ENCODE peak calls at places on chromosomes 16 and 17, in five cellular contexts. C is K562, H is SK-N-SH, T is GM12878, V is HepG2. K is an unnamed sample.

GRCh38 chr16:69318177-69318910 is 7.2 kb downstream of the VPS4A start:
- DNase-seq in H (no peak), T (no peak), V (no peak), C (no peak), K (no peak)

GRCh38 chr17:8163978-8164814 is 1.4 kb upstream of the VAMP2 start:
- DNase-seq in H (no peak), C (peak), T (no peak), V (no peak), K (no peak)

GRCh38 chr17:41329279-41329925 is 13.9 kb upstream of the KRTAP17-1 start:
- DNase-seq in C (peak), H (peak), V (peak), T (no peak), K (peak)

GRCh38 chr17:40547079-40547784 is 18.0 kb downstream of the CCR7 start:
- DNase-seq in V (no peak), T (no peak), C (no peak), H (no peak), K (no peak)

GRCh38 chr16:20137909-20138308 is 64.2 kb upstream of the GPR139 start:
- DNase-seq in T (no peak), V (no peak), H (no peak), C (no peak), K (no peak)

GRCh38 chr16:64184156-64184555 is 937.7 kb downstream of the CDH11 start:
- DNase-seq in V (no peak), H (no peak), T (no peak), C (no peak), K (no peak)

GRCh38 chr16:23160574-23160973 is 11.3 kb upstream of the USP31 start:
- DNase-seq in V (no peak), C (no peak), H (no peak), T (no peak), K (no peak)

GRCh38 chr17:34566873-34567272 is 12.5 kb upstream of the TMEM132E start:
- DNase-seq in T (no peak), H (no peak), V (no peak), C (no peak), K (no peak)

GRCh38 chr17:65167581-65167980 is 30.4 kb downstream of the RGS9 start:
- DNase-seq in C (no peak), H (no peak), V (no peak), T (no peak), K (no peak)

GRCh38 chr16:1810106-1810505 is 16.5 kb downstream of the HAGH start:
- DNase-seq in H (no peak), V (no peak), C (no peak), T (no peak), K (no peak)

GRCh38 chr17:42850964-42851363 is at the start of gene AOC3:
- DNase-seq in H (no peak), C (no peak), T (no peak), V (peak), K (no peak)

GRCh38 chr17:50641339-50641725 is 6.7 kb downstream of the ABCC3 start:
- DNase-seq in H (no peak), C (no peak), T (no peak), V (no peak), K (no peak)

GRCh38 chr16:66287416-66287815 is 79.1 kb upstream of the CDH5 start:
- DNase-seq in T (no peak), V (no peak), H (no peak), C (no peak), K (no peak)

GRCh38 chr17:65154770-65155589 is 17.8 kb downstream of the RGS9 start:
- DNase-seq in V (no peak), T (no peak), H (no peak), C (no peak), K (no peak)

GRCh38 chr16:24516900-24517669 is 22.3 kb upstream of the RBBP6 start:
- DNase-seq in V (peak), C (peak), T (peak), H (peak), K (peak)
- H3K4me2 ChIP-seq in V (peak), C (peak), T (peak), H (peak), K (no peak)

GRCh38 chr16:14042706-14043105 is 28.4 kb upstream of the MRTFB start:
- DNase-seq in C (no peak), H (no peak), V (no peak), T (no peak), K (no peak)
- TF ChIP-seq EP300 in C (no peak), H (no peak), V (no peak), T (no peak), K (no peak)

DNA sequence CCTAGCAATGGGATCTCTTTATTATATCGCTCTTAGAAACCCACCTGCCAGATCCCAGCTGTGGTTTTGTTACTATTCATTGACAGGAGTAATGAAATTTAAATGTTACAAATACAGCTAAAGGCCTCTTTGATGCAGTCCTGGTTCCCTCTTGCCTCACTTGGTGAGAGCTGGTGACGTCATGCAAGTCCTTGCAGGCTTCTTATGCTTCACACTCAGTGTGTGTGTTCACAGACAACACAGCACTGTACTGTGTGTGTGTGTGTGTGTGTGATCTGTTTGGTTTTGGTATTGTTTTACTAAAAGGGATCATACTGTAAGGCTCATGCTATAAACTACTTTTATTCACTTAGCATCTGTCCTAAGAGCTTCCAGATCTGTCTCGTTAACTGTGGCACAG is 75.0 kb downstream of the USP22 start:
- DNase-seq in T (no peak), V (no peak), C (no peak), H (no peak), K (no peak)
- TF ChIP-seq JUND in T (no peak), V (no peak), C (no peak), H (no peak), K (no peak)

DNA sequence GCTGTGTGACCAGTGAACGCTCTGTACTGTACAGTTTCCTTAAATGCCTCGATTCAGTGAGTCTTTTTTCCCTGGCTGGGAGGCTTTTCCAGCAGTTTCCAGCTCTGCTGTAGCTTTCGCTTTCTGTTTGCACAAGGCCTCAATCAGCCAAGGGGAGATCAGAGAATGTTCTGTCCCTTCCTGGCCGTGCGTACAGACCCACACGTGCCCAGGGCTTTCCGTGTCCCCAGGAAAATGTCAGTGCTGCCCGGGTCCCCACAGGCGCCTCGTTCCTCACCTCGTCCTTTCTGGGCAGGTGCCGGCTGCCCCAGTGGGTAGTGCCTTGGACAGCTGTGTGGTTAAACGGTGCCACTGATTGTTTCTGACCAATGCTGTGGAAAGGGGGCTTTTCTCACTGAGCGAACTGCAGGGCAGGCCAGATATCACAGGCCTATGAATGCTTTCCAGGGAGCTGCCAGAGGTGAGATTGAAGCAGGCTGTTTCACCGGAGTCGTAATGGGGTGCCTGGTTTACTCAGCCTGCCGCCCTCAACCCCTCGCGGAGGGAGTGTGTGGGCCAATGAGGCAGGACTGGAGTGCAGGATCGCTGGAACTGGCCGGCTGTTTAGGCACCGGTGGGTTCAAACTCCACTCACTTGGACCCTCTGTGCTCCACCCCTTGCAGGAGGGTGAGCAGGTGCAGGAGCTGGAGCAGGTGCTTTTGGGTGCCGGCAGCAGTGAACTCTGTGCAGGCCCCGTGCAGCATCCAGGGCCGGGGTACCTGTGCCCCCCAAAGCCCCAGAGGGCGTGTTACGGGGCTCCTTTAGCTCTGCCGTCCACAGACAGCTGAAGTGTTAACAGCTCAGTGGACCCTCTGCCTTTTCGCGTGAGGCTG is 44.4 kb downstream of the ZNF778 start:
- DNase-seq in H (no peak), C (no peak), T (no peak), V (peak), K (no peak)
- H3K4me2 ChIP-seq in H (no peak), C (no peak), T (no peak), V (peak), K (no peak)

GRCh38 chr16:72172105-72173034 is at the start of gene PMFBP1:
- DNase-seq in V (peak), T (peak), H (no peak), C (peak), K (no peak)
- TF ChIP-seq EP300 in V (no peak), T (peak), H (no peak), C (no peak), K (no peak)

GRCh38 chr16:14071576-14072271 is 605 bp downstream of the MRTFB start:
- DNase-seq in V (peak), C (no peak), T (no peak), H (no peak), K (no peak)
- TF ChIP-seq JUND in V (no peak), C (no peak), T (no peak), H (no peak), K (no peak)

K was measured in H1.